ENCODE peak calls at places on chromosomes 4 and X, in five cellular contexts. K is central memory CD4-positive, alpha-beta T cell; T is activated T-cell treated with anti-CD3 and anti-CD28 coated beads for 4 hours; Q is ELR; Z is kidney epithelial cell. O is an unnamed sample.

GRCh38 chr4:44438687-44439086 is 9.9 kb downstream of the KCTD8 start:
- DNase-seq in T (no peak), Q (no peak), Z (no peak), K (no peak), O (no peak)

GRCh38 chr4:74391890-74392478 is 27.0 kb downstream of the EREG start:
- DNase-seq in K (no peak), Z (no peak), Q (no peak), T (no peak), O (no peak)

GRCh38 chrX:55030490-55031285 is at the start of gene ALAS2:
- DNase-seq in Z (no peak), Q (no peak), K (no peak), T (no peak), O (no peak)

GRCh38 chrX:7068939-7069367 is 78.6 kb upstream of the STS start:
- DNase-seq in K (no peak), Z (no peak), T (no peak), Q (peak; percentile 6), O (no peak)

GRCh38 chrX:37755073-37755472 is 24.8 kb upstream of the CYBB start:
- DNase-seq in K (peak; percentile 43), Q (no peak), T (no peak), Z (no peak), O (no peak)

GRCh38 chrX:50470103-50471031 is at the start of gene DGKK:
- DNase-seq in Q (no peak), K (no peak), T (no peak), Z (no peak), O (no peak)

GRCh38 chrX:4397471-4397870 is 684.0 kb upstream of the PRKX start:
- DNase-seq in K (no peak), Q (no peak), T (no peak), Z (no peak), O (no peak)

GRCh38 chrX:14051416-14051815 is 21.7 kb upstream of the GEMIN8 start:
- DNase-seq in Q (no peak), Z (no peak), T (no peak), K (no peak), O (no peak)

GRCh38 chrX:137427061-137427778 is 138.7 kb upstream of the ZIC3 start:
- DNase-seq in K (no peak), Q (no peak), Z (no peak), T (no peak), O (no peak)

GRCh38 chr4:47647029-47647428 is 162.0 kb downstream of the ATP10D start:
- DNase-seq in Q (no peak), K (no peak), Z (no peak), T (no peak), O (no peak)

GRCh38 chrX:72316408-72317079 is 10.8 kb upstream of the CITED1 start:
- DNase-seq in T (no peak), Z (no peak), Q (no peak), K (no peak), O (no peak)

GRCh38 chrX:135086197-135086854 is 34.0 kb downstream of the ETDB start:
- DNase-seq in Z (peak; percentile 34), Q (peak; percentile 75), T (peak; percentile 17), K (peak; percentile 54), O (no peak)

GRCh38 chrX:12956704-12957541 is 18.0 kb upstream of the TMSB4X start:
- DNase-seq in Q (peak; percentile 58), K (peak; percentile 86), Z (no peak), T (peak; percentile 32), O (no peak)

GRCh38 chr4:156948738-156949137 is 22.9 kb downstream of the PDGFC start:
- DNase-seq in K (no peak), Z (no peak), Q (peak; percentile 39), T (no peak), O (no peak)

GRCh38 chr4:149896428-149896827 is 80.8 kb upstream of the IQCM start:
- DNase-seq in Q (peak; percentile 60), Z (no peak), K (no peak), T (no peak), O (no peak)

GRCh38 chr4:144376905-144377304 is 236.4 kb upstream of the GYPA start:
- DNase-seq in T (no peak), K (no peak), Q (no peak), Z (no peak), O (no peak)

GRCh38 chrX:135975421-135975820 is 1.6 kb upstream of the MMGT1 start:
- DNase-seq in Q (no peak), K (no peak), Z (no peak), T (no peak), O (no peak)

GRCh38 chr4:147117400-147117799 is 171.7 kb upstream of the TTC29 start:
- DNase-seq in T (no peak), Z (no peak), Q (no peak), K (no peak), O (no peak)

GRCh38 chr4:94621491-94622080 is 136.2 kb upstream of the BMPR1B start:
- DNase-seq in Q (peak; percentile 66), Z (no peak), T (no peak), K (no peak), O (no peak)

GRCh38 chrX:32533848-32534247 is 677.5 kb downstream of the DMD start:
- DNase-seq in Z (no peak), Q (no peak), T (no peak), K (no peak), O (no peak)

GRCh38 chrX:117538441-117539418 is 577.9 kb downstream of the KLHL13 start:
- DNase-seq in T (no peak), Z (peak; percentile 2), Q (no peak), K (no peak), O (no peak)

GRCh38 chr4:136803430-136803829 is 728.9 kb downstream of the PCDH18 start:
- DNase-seq in Z (peak; percentile 0), K (no peak), T (no peak), Q (peak; percentile 39), O (no peak)

GRCh38 chr4:6372649-6373525 is 99.5 kb downstream of the PPP2R2C start:
- DNase-seq in T (no peak), Z (no peak), Q (peak; percentile 48), K (no peak), O (no peak)

GRCh38 chrX:46791927-46792825 is 33.3 kb upstream of the SLC9A7 start:
- DNase-seq in Z (peak; percentile 72), K (no peak), T (no peak), Q (peak; percentile 94), O (no peak)

GRCh38 chr4:158327525-158327924 is 117.2 kb downstream of the TMEM144 start:
- DNase-seq in T (no peak), Z (no peak), K (no peak), Q (no peak), O (no peak)

GRCh38 chrX:134365923-134366322 is 94.0 kb upstream of the HPRT1 start:
- DNase-seq in Z (no peak), T (no peak), K (no peak), Q (peak; percentile 50), O (no peak)

GRCh38 chr4:74464291-74464690 is 19.4 kb downstream of the AREG start:
- DNase-seq in Q (no peak), T (no peak), K (no peak), Z (no peak), O (no peak)

O was measured in lung.